ENCODE peak calls at places on chromosomes 4 and X, in four cellular contexts. F is glomerular endothelial cell; G is osteocyte; J is CD8-positive, alpha-beta T cell. E is an unnamed sample.

GRCh38 chr4:38994135-38994534 is 38.1 kb downstream of the TMEM156 start:
- DNase-seq in F (no peak), G (no peak), J (no peak), E (no peak)

GRCh38 chrX:16646366-16647168 is 3.4 kb upstream of the S100G start:
- DNase-seq in F (no peak), G (no peak), J (no peak), E (no peak)

GRCh38 chrX:86504297-86504696 is 356.0 kb downstream of the DACH2 start:
- DNase-seq in F (no peak), G (no peak), J (no peak), E (no peak)

GRCh38 chr4:99389606-99390005 is 37.1 kb upstream of the ADH1C start:
- DNase-seq in F (no peak), G (no peak), J (no peak), E (no peak)

GRCh38 chr4:109913842-109914241 is 1.2 kb downstream of the EGF start:
- DNase-seq in F (no peak), G (no peak), J (no peak), E (no peak)

GRCh38 chr4:159103406-159104131 is 690 bp downstream of the RAPGEF2 start:
- DNase-seq in F (no peak), G (no peak), J (peak; percentile 40), E (peak; percentile 41)

GRCh38 chr4:4323705-4324534 is 33.9 kb downstream of the ZBTB49 start:
- DNase-seq in F (peak; percentile 22), G (no peak), J (no peak), E (no peak)

GRCh38 chr4:189092596-189092995 is 848.1 kb upstream of the FRG1 start:
- DNase-seq in F (no peak), G (no peak), J (no peak), E (no peak)

GRCh38 chr4:110087116-110087708 is 111.2 kb downstream of the ELOVL6 start:
- DNase-seq in F (peak; percentile 88), G (no peak), J (no peak), E (no peak)

GRCh38 chrX:24253030-24253429 is 60.8 kb downstream of the SUPT20HL2 start:
- DNase-seq in F (no peak), G (no peak), J (no peak), E (no peak)

GRCh38 chrX:2955838-2956237 is 26.7 kb upstream of the ARSD start:
- DNase-seq in F (no peak), G (no peak), J (no peak), E (no peak)

GRCh38 chr4:99968330-99968729 is 18.3 kb upstream of the H2AZ1 start:
- DNase-seq in F (no peak), G (no peak), J (no peak), E (no peak)

GRCh38 chrX:64536740-64537139 is 141.5 kb upstream of the MTMR8 start:
- DNase-seq in F (no peak), G (no peak), J (no peak), E (no peak)

GRCh38 chrX:26138043-26138442 is at the start of gene MAGEB18:
- DNase-seq in F (no peak), G (no peak), J (no peak), E (no peak)

GRCh38 chrX:50581405-50581804 is 110.8 kb upstream of the DGKK start:
- DNase-seq in F (no peak), G (no peak), J (no peak), E (no peak)

GRCh38 chr4:156672924-156673323 is 298.7 kb downstream of the PDGFC start:
- DNase-seq in F (no peak), G (no peak), J (no peak), E (no peak)

GRCh38 chr4:55078987-55079386 is 46.4 kb downstream of the KDR start:
- DNase-seq in F (no peak), G (no peak), J (no peak), E (no peak)

E was measured in B cell.